ENCODE peak calls at places on chromosomes 1 and 21, in eight cellular contexts. F, V, H, X, T, K, S and O are unnamed samples.

GRCh38 chr21:33022828-33023573 is 2.7 kb upstream of the OLIG2 start:
- DNase-seq in H (no peak), T (no peak), S (no peak), F (no peak), V (no peak), K (no peak), X (no peak), O (no peak)

GRCh38 chr1:234772345-234773147 is 162.6 kb upstream of the IRF2BP2 start:
- DNase-seq in T (peak), S (peak), X (peak), F (peak), V (peak), H (peak), K (no peak), O (peak)

GRCh38 chr1:245878585-245878984 is 628.5 kb downstream of the SMYD3 start:
- DNase-seq in H (no peak), X (no peak), K (no peak), V (no peak), T (no peak), F (no peak), S (no peak), O (no peak)

GRCh38 chr1:160284220-160284781 is 632 bp downstream of the PEX19 start:
- DNase-seq in K (no peak), T (peak), F (no peak), S (no peak), V (no peak), H (peak), X (peak), O (no peak)

GRCh38 chr1:54668567-54668966 is 27.0 kb downstream of the MROH7 start:
- DNase-seq in K (no peak), T (no peak), X (no peak), V (no peak), H (no peak), S (no peak), F (no peak), O (no peak)

GRCh38 chr1:182120411-182121258 is 59.1 kb upstream of the ZNF648 start:
- DNase-seq in X (peak), H (peak), V (no peak), K (peak), S (no peak), T (peak), F (no peak), O (peak)

GRCh38 chr1:37606481-37607263 is 10.9 kb upstream of the GNL2 start:
- DNase-seq in T (peak), H (no peak), X (no peak), S (no peak), F (no peak), V (no peak), K (no peak), O (no peak)

GRCh38 chr1:198741744-198742143 is 102.9 kb downstream of the PTPRC start:
- DNase-seq in H (no peak), K (no peak), F (peak), V (no peak), X (no peak), T (no peak), S (no peak), O (no peak)

GRCh38 chr1:62423580-62424242 is 13.1 kb upstream of the USP1 start:
- DNase-seq in T (no peak), K (no peak), S (no peak), X (no peak), F (no peak), H (no peak), V (no peak), O (no peak)

GRCh38 chr1:7648761-7649384 is 122.2 kb upstream of the VAMP3 start:
- DNase-seq in V (no peak), X (no peak), H (no peak), T (no peak), F (peak), K (no peak), S (no peak), O (peak)

GRCh38 chr1:204126941-204127340 is 24.9 kb downstream of the ETNK2 start:
- DNase-seq in T (no peak), S (no peak), X (no peak), K (no peak), V (no peak), F (no peak), H (no peak), O (no peak)

GRCh38 chr1:201468844-201469644 is at the start of gene PHLDA3:
- DNase-seq in V (peak), T (peak), X (peak), F (peak), H (peak), K (peak), S (peak), O (peak)

GRCh38 chr1:31750858-31751638 is 13.1 kb downstream of the ADGRB2 start:
- DNase-seq in S (peak), T (peak), H (no peak), X (no peak), F (no peak), V (no peak), K (no peak), O (no peak)

GRCh38 chr1:51906306-51907078 is 28.0 kb upstream of the NRDC start:
- DNase-seq in V (no peak), F (no peak), S (no peak), X (no peak), K (peak), T (peak), H (no peak), O (no peak)

GRCh38 chr21:33799378-33800090 is 116.1 kb downstream of the ATP5PO start:
- DNase-seq in H (no peak), K (no peak), F (no peak), V (no peak), X (no peak), S (no peak), T (peak), O (no peak)

GRCh38 chr1:58395355-58395754 is 151.2 kb downstream of the OMA1 start:
- DNase-seq in X (peak), F (no peak), V (no peak), S (no peak), H (peak), K (no peak), T (peak), O (no peak)

GRCh38 chr1:32150847-32151246 is 28.6 kb upstream of the TXLNA start:
- DNase-seq in S (no peak), T (no peak), X (no peak), H (no peak), F (no peak), V (no peak), K (no peak), O (no peak)